ENCODE peak calls at places on chromosomes 16 and 17, in eight cellular contexts. J is heart left ventricle, C is transverse colon, Z is K562, O is sigmoid colon, L is body of pancreas, D is lower leg skin, W is upper lobe of left lung. F is an unnamed sample.

GRCh38 chr16:83806036-83806435 is 1.7 kb upstream of the HSBP1 start:
- DNase-seq in J (no peak), C (no peak), Z (no peak), O (no peak), L (no peak), D (no peak), W (no peak), F (no peak)

GRCh38 chr17:4834621-4835020 is 1.5 kb downstream of the MINK1 start:
- DNase-seq in J (no peak), C (peak; percentile 28), Z (no peak), O (no peak), L (peak; percentile 48), D (no peak), W (no peak), F (no peak)

GRCh38 chr17:31690118-31690517 is 168.9 kb downstream of the COPRS start:
- DNase-seq in J (no peak), C (no peak), Z (no peak), O (no peak), L (no peak), D (no peak), W (no peak), F (no peak)

GRCh38 chr16:69839798-69840409 is 77.8 kb downstream of the WWP2 start:
- DNase-seq in J (peak; percentile 38), C (peak; percentile 84), Z (no peak), O (no peak), L (peak; percentile 90), D (no peak), W (peak; percentile 41), F (no peak)

GRCh38 chr17:70230883-70231282 is 61.6 kb downstream of the KCNJ2 start:
- DNase-seq in J (no peak), C (no peak), Z (no peak), O (no peak), L (no peak), D (no peak), W (no peak), F (no peak)

GRCh38 chr16:10655415-10655977 is 39.2 kb downstream of the TEKT5 start:
- DNase-seq in J (no peak), C (no peak), Z (no peak), O (no peak), L (no peak), D (no peak), W (no peak), F (no peak)

GRCh38 chr16:31118223-31119155 is 1.0 kb downstream of the KAT8 start:
- DNase-seq in J (no peak), C (no peak), Z (no peak), O (no peak), L (peak; percentile 51), D (no peak), W (no peak), F (no peak)

GRCh38 chr17:6755731-6756184 is at the start of gene XAF1:
- DNase-seq in J (peak; percentile 63), C (peak; percentile 52), Z (no peak), O (peak; percentile 68), L (peak; percentile 27), D (no peak), W (peak; percentile 46), F (peak; percentile 49)

GRCh38 chr17:76383645-76384221 is 676 bp upstream of the SPHK1 start:
- DNase-seq in J (peak; percentile 71), C (peak; percentile 47), Z (peak; percentile 60), O (no peak), L (peak; percentile 49), D (peak; percentile 89), W (no peak), F (peak; percentile 82)

GRCh38 chr17:44113868-44114840 is 9.3 kb downstream of the HDAC5 start:
- DNase-seq in J (no peak), C (no peak), Z (no peak), O (no peak), L (no peak), D (no peak), W (no peak), F (no peak)

GRCh38 chr17:44117351-44117750 is 6.1 kb downstream of the HDAC5 start:
- DNase-seq in J (no peak), C (no peak), Z (no peak), O (no peak), L (no peak), D (no peak), W (peak; percentile 77), F (no peak)

GRCh38 chr17:44113382-44113781 is 10.1 kb downstream of the HDAC5 start:
- DNase-seq in J (no peak), C (no peak), Z (no peak), O (no peak), L (no peak), D (no peak), W (no peak), F (no peak)

GRCh38 chr17:44118427-44119050 is 4.9 kb downstream of the HDAC5 start:
- DNase-seq in J (no peak), C (no peak), Z (no peak), O (no peak), L (no peak), D (no peak), W (no peak), F (no peak)

DNA sequence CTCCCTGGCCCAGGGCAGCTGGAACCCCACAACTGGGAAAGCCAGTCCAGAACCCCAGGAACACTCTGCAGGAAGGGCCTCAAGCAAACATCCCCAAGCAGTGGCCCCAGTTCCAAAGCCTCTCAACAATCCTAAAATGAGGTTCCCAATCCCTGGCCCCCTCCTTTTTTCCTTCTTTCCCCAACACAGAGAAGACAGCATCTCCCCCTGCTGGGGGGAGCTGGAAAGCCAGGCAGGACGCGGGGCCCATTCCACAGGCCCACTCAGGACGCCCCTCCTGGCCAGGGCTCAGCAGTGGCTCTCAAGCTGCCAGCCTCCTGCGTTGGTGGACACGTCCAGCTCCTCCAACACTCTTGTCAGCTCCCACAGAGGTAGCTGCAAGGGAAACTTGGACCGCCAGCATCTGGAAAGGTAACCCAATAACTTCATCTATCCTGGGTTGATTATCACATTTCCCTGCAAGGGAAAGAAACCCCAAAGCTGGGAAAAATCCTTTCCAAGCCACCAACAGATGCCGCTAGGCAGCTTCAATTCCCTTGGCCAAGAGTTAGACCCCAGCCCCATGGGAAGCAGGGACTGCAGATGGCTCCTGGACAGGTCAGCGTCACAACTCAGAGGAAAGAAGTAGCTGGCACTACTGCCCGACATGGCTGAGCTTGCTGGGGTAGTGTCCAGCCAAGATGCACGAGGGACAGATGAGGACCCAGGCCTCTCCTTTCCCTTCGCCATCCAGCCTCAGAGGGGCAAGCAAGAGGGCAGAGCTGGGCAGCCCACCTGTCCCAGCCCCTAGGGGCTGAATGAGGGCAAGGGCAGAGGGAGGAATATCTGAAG is 7.6 kb downstream of the HDAC5 start:
- DNase-seq in J (no peak), C (no peak), Z (peak; percentile 71), O (no peak), L (no peak), D (no peak), W (no peak), F (peak; percentile 43)
- TF ChIP-seq POLR2A in J (no peak), C (no peak), Z (no peak), O (no peak), L (no peak), D (no peak), W (no peak), F (no peak)

DNA sequence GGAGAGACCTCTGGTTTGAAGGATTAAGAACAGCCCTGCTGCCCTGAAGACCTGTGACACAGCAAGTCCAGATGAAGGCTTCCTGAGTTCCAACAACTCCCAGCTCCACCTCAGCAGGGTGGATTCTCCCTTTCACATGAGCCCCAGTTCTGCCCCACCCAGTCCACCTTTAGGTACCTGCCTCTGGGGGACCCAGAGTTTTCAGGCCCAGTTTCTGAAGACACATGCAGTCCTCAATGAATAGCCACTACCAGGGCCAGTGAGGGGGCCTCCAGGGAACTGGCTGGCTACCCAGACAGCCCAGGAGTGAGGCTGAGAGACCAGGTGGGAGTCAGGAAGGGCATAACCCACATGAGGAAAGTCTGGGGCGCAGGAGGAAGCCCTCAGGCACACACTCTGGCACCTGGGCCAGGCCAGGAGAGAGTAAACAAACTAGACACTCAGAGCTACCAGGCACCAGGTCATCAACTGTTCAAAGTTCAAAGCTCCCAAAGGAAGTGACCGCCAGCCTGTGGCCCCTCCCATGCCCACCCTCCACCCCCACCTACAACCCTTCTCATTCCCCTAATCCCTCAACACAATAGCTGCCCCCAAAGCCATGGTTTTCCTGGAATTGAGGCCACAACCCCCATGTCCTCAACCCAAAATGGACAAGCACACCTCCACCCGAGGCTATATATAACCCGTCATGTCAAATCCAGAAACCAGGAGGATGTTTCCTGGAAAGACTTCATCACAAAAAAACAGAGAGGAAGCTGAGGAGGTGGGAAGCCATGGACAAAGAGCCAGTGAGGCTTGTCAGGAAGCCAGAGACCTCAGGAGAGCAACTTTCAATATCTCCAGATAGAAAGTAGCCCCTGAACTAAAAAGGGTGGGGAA is 2.1 kb downstream of the MYO18A start:
- DNase-seq in J (no peak), C (peak; percentile 74), Z (peak; percentile 53), O (no peak), L (peak; percentile 68), D (peak; percentile 84), W (no peak), F (no peak)
- TF ChIP-seq POLR2A in J (no peak), C (peak; percentile 56), Z (no peak), O (no peak), L (no peak), D (no peak), W (no peak), F (no peak)

DNA sequence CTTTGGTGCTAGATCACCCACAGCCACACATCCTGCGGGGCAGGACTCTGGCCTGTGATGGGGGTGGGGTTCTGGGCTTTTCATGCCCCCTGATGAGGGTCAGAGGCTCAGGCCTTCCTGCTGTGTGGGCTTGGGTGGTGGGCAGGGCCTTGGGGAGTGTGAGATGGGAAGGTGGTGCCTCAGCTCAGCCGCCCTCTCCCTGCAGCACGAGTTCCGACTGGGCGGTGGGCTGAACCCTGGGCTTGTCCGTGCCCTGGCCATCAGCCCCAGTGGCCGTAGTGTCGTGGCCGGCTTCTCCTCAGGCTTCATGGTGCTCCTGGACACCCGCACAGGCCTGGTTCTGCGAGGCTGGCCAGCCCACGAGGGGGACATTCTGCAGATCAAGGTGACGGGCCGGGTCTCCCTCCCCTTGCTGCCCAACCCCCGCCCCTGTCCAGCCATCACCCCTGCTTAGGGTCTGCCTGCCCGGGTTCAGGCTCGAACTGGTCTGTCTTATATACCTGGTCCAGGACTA is 6.8 kb upstream of the SERPINF2 start:
- DNase-seq in J (no peak), C (no peak), Z (no peak), O (no peak), L (no peak), D (no peak), W (peak; percentile 68), F (no peak)
- TF ChIP-seq POLR2A in J (no peak), C (no peak), Z (no peak), O (no peak), L (no peak), D (no peak), W (no peak), F (no peak)

DNA sequence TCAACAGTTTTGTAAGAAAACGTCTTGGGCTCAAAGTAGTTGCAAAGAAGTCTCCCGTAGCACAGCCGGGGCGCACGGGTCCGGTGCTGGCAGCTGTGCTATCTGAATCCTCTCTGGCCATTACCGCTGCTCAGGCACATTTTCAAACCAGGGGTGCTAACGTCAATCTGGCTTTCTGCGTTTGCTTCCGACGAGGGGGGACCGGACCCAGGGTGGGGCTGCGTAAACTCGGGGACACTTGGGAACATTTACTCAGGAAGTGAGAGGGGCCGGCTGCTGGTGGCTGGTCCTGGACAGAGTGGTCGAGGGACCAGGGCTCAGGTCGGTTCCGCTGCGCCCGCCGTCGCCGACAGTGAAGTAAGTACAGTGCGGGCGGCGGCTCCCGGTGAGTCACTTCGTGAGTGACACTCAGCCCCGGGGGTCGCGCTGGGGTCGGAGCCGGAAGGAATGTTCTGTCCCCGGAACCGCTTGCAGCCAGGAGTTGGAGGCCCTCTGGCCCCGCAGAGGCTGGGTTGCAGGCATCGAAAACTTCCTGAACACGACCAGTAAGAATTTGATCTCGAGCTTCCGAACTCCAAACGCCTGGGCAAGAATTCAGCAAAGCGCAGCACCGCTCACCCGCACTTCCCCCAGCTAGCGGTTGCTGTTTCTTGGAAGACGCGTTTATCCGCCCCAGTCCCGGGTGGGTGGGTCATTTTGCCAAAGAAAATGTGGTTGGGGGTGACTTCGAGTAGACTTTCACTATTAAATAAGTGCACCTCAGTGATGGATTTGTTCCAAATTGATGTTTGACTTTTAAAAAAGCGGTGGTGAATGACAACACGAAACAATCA is 1.4 kb upstream of the HS3ST3B1 start:
- DNase-seq in J (no peak), C (peak; percentile 16), Z (peak; percentile 30), O (peak; percentile 70), L (peak; percentile 33), D (peak; percentile 91), W (peak; percentile 86), F (peak; percentile 22)
- TF ChIP-seq POLR2A in J (no peak), C (no peak), Z (no peak), O (no peak), L (no peak), D (no peak), W (no peak), F (no peak)

F was measured in erythroblast.